ENCODE peak calls at places on chromosome 5, in six cellular contexts. I is SK-MEL-5; X is NCI-H748 treated with DMSO at 0.1 percent for 48 hours; P is stimulated activated CD4-positive, alpha-beta T cell treated with anti-CD3 and anti-CD28 coated beads, Interleukin-15, amount 100 ng/mL, for 24 hours; H is neural progenitor cell; Y is left ventricle myocardium inferior. Q is an unnamed sample.

GRCh38 chr5:26329562-26330189 is 708.7 kb downstream of the CDH9 start:
- DNase-seq in H (peak), Y (no peak), P (no peak), X (peak), I (peak), Q (peak)

GRCh38 chr5:13660072-13660471 is 284.4 kb downstream of the DNAH5 start:
- DNase-seq in I (peak), H (peak), P (no peak), Y (no peak), X (no peak), Q (no peak)

GRCh38 chr5:123964916-123965315 is 452.9 kb downstream of the CSNK1G3 start:
- DNase-seq in X (no peak), Y (no peak), I (no peak), H (no peak), P (no peak), Q (no peak)

GRCh38 chr5:56412601-56413379 is 179.7 kb upstream of the ANKRD55 start:
- DNase-seq in I (peak), Y (peak), X (no peak), H (no peak), P (peak), Q (no peak)

GRCh38 chr5:135332519-135333150 is 66.4 kb downstream of the MACROH2A1 start:
- DNase-seq in X (peak), Y (no peak), H (peak), P (no peak), I (peak), Q (peak)

GRCh38 chr5:53006920-53007890 is 18.1 kb downstream of the ITGA2 start:
- DNase-seq in Y (no peak), I (no peak), P (no peak), X (no peak), H (no peak), Q (no peak)

GRCh38 chr5:165321912-165322311 is 1816.5 kb downstream of the MAT2B start:
- DNase-seq in H (no peak), I (no peak), X (no peak), Y (no peak), P (no peak), Q (no peak)

GRCh38 chr5:141100243-141100805 is at the start of gene PCDHB3:
- DNase-seq in Y (peak), H (no peak), X (no peak), P (peak), I (peak), Q (no peak)

GRCh38 chr5:151755383-151755782 is 3.0 kb downstream of the ATOX1 start:
- DNase-seq in X (no peak), I (peak), H (no peak), P (no peak), Y (no peak), Q (no peak)

GRCh38 chr5:81163641-81164040 is 69.5 kb upstream of the CKMT2 start:
- DNase-seq in H (no peak), Y (no peak), X (no peak), P (peak), I (no peak), Q (no peak)

GRCh38 chr5:135008981-135009735 is 24.9 kb downstream of the PITX1 start:
- DNase-seq in H (no peak), X (peak), Y (no peak), P (no peak), I (no peak), Q (no peak)

GRCh38 chr5:1110260-1110929 is 1.5 kb downstream of the SLC12A7 start:
- DNase-seq in I (no peak), X (no peak), Y (no peak), H (no peak), P (peak), Q (no peak)

GRCh38 chr5:1007681-1008450 is 736 bp upstream of the NKD2 start:
- DNase-seq in I (no peak), X (no peak), Y (peak), H (no peak), P (peak), Q (no peak)

GRCh38 chr5:149450199-149450598 is 71.1 kb upstream of the IL17B start:
- DNase-seq in I (no peak), P (no peak), X (no peak), Y (peak), H (no peak), Q (no peak)

GRCh38 chr5:150599917-150600511 is 40.4 kb upstream of the SYNPO start:
- DNase-seq in P (no peak), H (no peak), X (peak), Y (peak), I (peak), Q (peak)

GRCh38 chr5:111282798-111283197 is 58.6 kb downstream of the CAMK4 start:
- DNase-seq in P (no peak), X (no peak), Y (no peak), I (no peak), H (no peak), Q (no peak)

GRCh38 chr5:169895876-169896275 is 84.4 kb downstream of the INSYN2B start:
- DNase-seq in P (no peak), X (no peak), I (no peak), Y (peak), H (no peak), Q (no peak)

GRCh38 chr5:77560677-77561263 is 68.7 kb upstream of the WDR41 start:
- DNase-seq in X (peak), Y (no peak), P (no peak), H (peak), I (peak), Q (peak)

GRCh38 chr5:75659791-75660453 is 48.7 kb downstream of the ANKDD1B start:
- DNase-seq in Y (no peak), I (no peak), P (no peak), H (no peak), X (no peak), Q (no peak)

GRCh38 chr5:72244862-72245371 is 75.1 kb downstream of the MRPS27 start:
- DNase-seq in H (peak), Y (no peak), X (peak), I (peak), P (no peak), Q (peak)

GRCh38 chr5:139764250-139764791 is 31.3 kb upstream of the PSD2 start:
- DNase-seq in P (no peak), H (peak), I (no peak), Y (no peak), X (peak), Q (no peak)

GRCh38 chr5:172106511-172107356 is 81.3 kb downstream of the STK10 start:
- DNase-seq in Y (peak), P (peak), I (peak), H (peak), X (peak), Q (peak)

GRCh38 chr5:180330810-180331646 is 22.1 kb downstream of the GFPT2 start:
- DNase-seq in Y (peak), X (no peak), I (no peak), P (no peak), H (no peak), Q (no peak)

GRCh38 chr5:23208959-23209431 is 298.4 kb upstream of the PRDM9 start:
- DNase-seq in I (peak), P (no peak), Y (no peak), X (peak), H (peak), Q (peak)

GRCh38 chr5:67244345-67244793 is 47.8 kb upstream of the CD180 start:
- DNase-seq in P (no peak), I (no peak), Y (no peak), X (peak), H (no peak), Q (no peak)

GRCh38 chr5:94615843-94616242 is 2.6 kb downstream of the KIAA0825 start:
- DNase-seq in H (no peak), I (no peak), P (no peak), Y (no peak), X (no peak), Q (no peak)

GRCh38 chr5:133941456-133942196 is 26.8 kb downstream of the C5orf15 start:
- DNase-seq in H (no peak), P (no peak), X (no peak), Y (no peak), I (no peak), Q (no peak)

GRCh38 chr5:170731052-170731451 is 52.5 kb upstream of the GABRP start:
- DNase-seq in X (no peak), H (no peak), I (no peak), Y (no peak), P (no peak), Q (no peak)

GRCh38 chr5:132592521-132592920 is 35.7 kb downstream of the RAD50 start:
- DNase-seq in H (peak), X (no peak), P (no peak), I (no peak), Y (no peak), Q (no peak)

GRCh38 chr5:37720550-37720952 is 119.3 kb downstream of the GDNF start:
- DNase-seq in H (no peak), Y (no peak), I (no peak), P (no peak), X (no peak), Q (no peak)

Q was measured in NCI-H2171 treated with DMSO at 0.1 percent for 48 hours.